ENCODE peak calls at places on chromosomes 12 and 14, in nine cellular contexts. E, I, F, O, Y, S, U, C and J are unnamed samples. For H3K9me3 and H3K4me1, the result is how much of the 10 kb centered on the place peaks cover.

GRCh38 chr12:94590428-94590827 is 59.9 kb downstream of the TMCC3 start:
- DNase-seq in E (no peak), I (no peak), F (no peak), O (no peak), Y (no peak), S (peak), U (no peak), C (no peak), J (no peak)

GRCh38 chr12:31204995-31205582 is 120.9 kb downstream of the SINHCAF start:
- DNase-seq in E (no peak), I (no peak), F (no peak), O (no peak), Y (no peak), S (no peak), U (peak), C (no peak), J (no peak)

GRCh38 chr14:54435500-54435981 is 5.6 kb downstream of the CNIH1 start:
- DNase-seq in E (no peak), I (no peak), F (no peak), O (no peak), Y (no peak), S (no peak), U (peak), C (no peak), J (no peak)

GRCh38 chr14:60655114-60655897 is 6.0 kb upstream of the SIX1 start:
- DNase-seq in E (no peak), I (no peak), F (no peak), O (no peak), Y (no peak), S (no peak), U (no peak), C (no peak), J (no peak)

GRCh38 chr14:53640695-53641094 is 315.9 kb downstream of the BMP4 start:
- DNase-seq in E (no peak), I (no peak), F (no peak), O (no peak), Y (no peak), S (no peak), U (no peak), C (no peak), J (no peak)

GRCh38 chr14:91263329-91263728 is 18.8 kb upstream of the GPR68 start:
- DNase-seq in E (no peak), I (no peak), F (no peak), O (no peak), Y (no peak), S (no peak), U (no peak), C (no peak), J (no peak)

GRCh38 chr12:51975196-51975595 is 23.7 kb downstream of the ACVR1B start:
- DNase-seq in E (no peak), I (no peak), F (no peak), O (no peak), Y (no peak), S (no peak), U (no peak), C (no peak), J (no peak)

GRCh38 chr12:78120866-78121590 is 290.3 kb downstream of the NAV3 start:
- DNase-seq in E (no peak), I (no peak), F (no peak), O (no peak), Y (no peak), S (no peak), U (peak), C (no peak), J (no peak)

GRCh38 chr14:36835145-36835544 is 173.5 kb downstream of the PAX9 start:
- DNase-seq in E (no peak), I (no peak), F (no peak), O (no peak), Y (no peak), S (peak), U (no peak), C (no peak), J (no peak)

GRCh38 chr14:59254146-59254910 is 65.9 kb downstream of the DAAM1 start:
- DNase-seq in E (peak), I (peak), F (peak), O (peak), Y (no peak), S (peak), U (peak), C (peak), J (peak)

GRCh38 chr14:21987937-21988336 is 314.3 kb upstream of the OR4E1 start:
- DNase-seq in E (no peak), I (no peak), F (no peak), O (no peak), Y (no peak), S (peak), U (peak), C (no peak), J (no peak)

GRCh38 chr14:50821471-50822464 is 9.2 kb downstream of the NIN start:
- DNase-seq in E (peak), I (peak), F (peak), O (no peak), Y (peak), S (peak), U (no peak), C (no peak), J (no peak)

GRCh38 chr14:36346052-36346451 is 25.6 kb upstream of the MBIP start:
- DNase-seq in E (no peak), I (no peak), F (no peak), O (no peak), Y (no peak), S (no peak), U (no peak), C (no peak), J (no peak)

GRCh38 chr12:1835178-1836131 is 15.1 kb downstream of the LRTM2 start:
- DNase-seq in E (peak), I (no peak), F (no peak), O (no peak), Y (no peak), S (no peak), U (no peak), C (no peak), J (peak)

GRCh38 chr12:65935906-65936528 is 111.7 kb downstream of the HMGA2 start:
- DNase-seq in E (no peak), I (no peak), F (no peak), O (no peak), Y (no peak), S (peak), U (no peak), C (no peak), J (no peak)

GRCh38 chr12:25518512-25518911 is 34.6 kb downstream of the LMNTD1 start:
- DNase-seq in E (no peak), I (no peak), F (no peak), O (no peak), Y (no peak), S (no peak), U (peak), C (no peak), J (no peak)

GRCh38 chr14:22099942-22100763 is 426.5 kb upstream of the OR4E1 start:
- DNase-seq in E (no peak), I (peak), F (peak), O (peak), Y (no peak), S (peak), U (peak), C (peak), J (peak)

GRCh38 chr12:57893460-57894353 is 47.2 kb upstream of the CTDSP2 start:
- DNase-seq in E (peak), I (peak), F (peak), O (peak), Y (peak), S (peak), U (peak), C (peak), J (peak)

GRCh38 chr12:60935981-60936761 is 1324.0 kb upstream of the USP15 start:
- DNase-seq in E (no peak), I (no peak), F (no peak), O (no peak), Y (no peak), S (no peak), U (no peak), C (no peak), J (no peak)

GRCh38 chr12:69657376-69658137 is 41.5 kb downstream of the BEST3 start:
- DNase-seq in E (no peak), I (no peak), F (no peak), O (no peak), Y (no peak), S (no peak), U (no peak), C (no peak), J (no peak)

GRCh38 chr12:67496616-67497015 is 151.9 kb upstream of the DYRK2 start:
- DNase-seq in E (no peak), I (no peak), F (no peak), O (no peak), Y (no peak), S (no peak), U (no peak), C (no peak), J (no peak)
- H3K4me3 ChIP-seq in E (no peak), I (no peak), F (no peak), O (no peak), Y (no peak), S (no peak), U (no peak), C (no peak), J (no peak)

GRCh38 chr14:105938055-105938863 is 411.9 kb downstream of the TMEM121 start:
- DNase-seq in E (no peak), I (peak), F (peak), O (peak), Y (no peak), S (no peak), U (no peak), C (no peak), J (no peak)
- H3K9me3 ChIP-seq in E (under half), I (under half), F (under half), O (under half), Y (under half), S (under half), U (under half), C (under half), J (under half)

GRCh38 chr12:55927588-55928502 is at the start of gene PYM1:
- DNase-seq in E (peak), I (peak), F (peak), O (peak), Y (peak), S (peak), U (peak), C (peak), J (peak)
- H3K4me1 ChIP-seq in E (half or more), I (under half), F (under half), O (under half), Y (under half), S (under half), U (under half), C (under half), J (under half)

DNA sequence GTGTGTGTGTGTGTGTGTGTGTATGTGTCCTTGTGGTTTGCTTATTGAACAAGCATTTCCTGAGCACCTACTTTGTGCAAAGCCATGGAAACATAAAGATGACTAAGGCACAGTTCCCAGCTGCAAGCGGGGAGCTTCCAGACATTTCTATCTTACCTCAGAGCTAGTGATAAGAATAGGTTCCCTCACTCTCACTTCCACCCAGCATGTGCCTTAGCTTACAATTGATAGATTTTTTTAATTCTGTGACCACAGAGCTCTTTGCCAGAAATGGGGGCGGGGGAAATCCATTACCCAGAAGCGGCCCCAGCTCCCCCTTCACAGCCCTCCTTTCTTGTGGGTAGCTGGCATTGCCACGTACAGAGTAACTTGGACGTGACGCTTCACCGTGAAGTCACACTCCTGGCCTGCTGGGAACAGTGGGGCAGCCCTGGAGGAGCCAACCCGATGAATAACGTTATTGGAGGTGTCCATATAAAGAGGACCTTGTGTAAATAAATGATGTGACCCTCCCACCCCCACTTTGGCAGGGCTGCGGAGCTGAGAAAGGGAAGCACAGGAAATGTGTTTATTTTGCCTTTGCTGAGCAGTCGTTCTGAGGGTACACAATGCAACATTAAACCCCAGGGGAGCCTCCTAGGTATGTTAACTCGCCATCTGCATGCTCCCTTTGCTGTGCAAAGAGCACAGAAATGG is 238.9 kb downstream of the CHST11 start:
- DNase-seq in E (no peak), I (no peak), F (no peak), O (peak), Y (no peak), S (no peak), U (peak), C (no peak), J (peak)
- H3K4me3 ChIP-seq in E (no peak), I (no peak), F (no peak), O (no peak), Y (no peak), S (no peak), U (peak), C (no peak), J (no peak)

DNA sequence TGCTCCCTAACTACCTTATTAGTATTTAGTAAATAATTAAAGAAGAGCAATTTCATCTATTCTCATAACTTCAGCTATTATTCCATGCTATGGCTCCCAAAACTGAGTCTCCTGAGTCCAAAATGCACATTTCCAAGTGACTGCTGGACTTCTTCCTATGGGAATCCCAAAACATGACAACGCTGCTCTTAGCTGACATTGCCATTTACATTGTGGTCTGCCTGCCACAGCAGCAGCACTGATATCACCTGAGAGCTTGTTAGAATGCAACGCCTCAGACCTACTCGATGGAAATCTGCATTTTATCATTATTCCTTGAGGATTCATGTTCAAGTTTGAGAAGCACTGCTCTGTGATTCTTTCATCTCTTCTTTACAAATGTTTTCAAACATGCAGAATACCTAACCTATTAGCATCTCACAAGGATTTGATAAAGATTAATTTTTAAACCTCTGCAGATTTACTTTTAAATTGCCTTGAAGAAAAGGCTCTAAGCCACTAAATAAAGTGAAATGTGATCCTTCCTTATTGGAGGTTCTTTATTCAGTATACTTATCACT is 77.7 kb downstream of the SEC23A start:
- DNase-seq in E (no peak), I (no peak), F (no peak), O (no peak), Y (no peak), S (no peak), U (no peak), C (no peak), J (no peak)
- H3K9me3 ChIP-seq in E (under half), I (under half), F (under half), O (under half), Y (under half), S (under half), U (under half), C (under half), J (under half)

GRCh38 chr12:124742111-124742510 is 121.6 kb downstream of the SCARB1 start:
- DNase-seq in E (no peak), I (no peak), F (no peak), O (no peak), Y (no peak), S (no peak), U (no peak), C (no peak), J (no peak)
- H3K4me1 ChIP-seq in E (under half), I (under half), F (under half), O (under half), Y (under half), S (under half), U (under half), C (under half), J (under half)

DNA sequence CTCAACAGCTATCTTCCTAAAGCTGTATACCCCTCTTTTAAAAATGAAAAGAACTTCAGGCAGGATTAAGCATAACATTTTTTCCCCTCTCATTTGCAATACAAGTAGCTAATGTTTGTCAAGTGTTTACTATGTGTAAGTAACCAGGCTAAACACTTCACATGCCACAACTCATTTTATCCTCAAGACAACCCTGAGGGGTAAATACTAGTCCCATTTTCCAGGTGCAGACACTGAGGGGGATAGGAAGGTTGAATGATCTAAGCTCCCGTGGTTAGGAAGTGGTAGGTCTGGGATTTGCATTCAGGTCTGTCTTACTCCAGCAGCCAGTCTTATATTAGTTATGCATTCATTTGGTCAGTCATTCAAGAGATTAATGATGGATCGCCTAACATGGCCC is 70.7 kb downstream of the ANO6 start:
- DNase-seq in E (no peak), I (no peak), F (no peak), O (no peak), Y (no peak), S (no peak), U (no peak), C (no peak), J (no peak)
- H3K4me3 ChIP-seq in E (no peak), I (no peak), F (no peak), O (no peak), Y (no peak), S (no peak), U (no peak), C (no peak), J (no peak)

GRCh38 chr12:56805282-56805855 is 42.2 kb downstream of the HSD17B6 start:
- DNase-seq in E (no peak), I (no peak), F (no peak), O (no peak), Y (no peak), S (no peak), U (no peak), C (no peak), J (no peak)
- H3K9me3 ChIP-seq in E (under half), I (under half), F (under half), O (under half), Y (under half), S (under half), U (under half), C (under half), J (under half)

DNA sequence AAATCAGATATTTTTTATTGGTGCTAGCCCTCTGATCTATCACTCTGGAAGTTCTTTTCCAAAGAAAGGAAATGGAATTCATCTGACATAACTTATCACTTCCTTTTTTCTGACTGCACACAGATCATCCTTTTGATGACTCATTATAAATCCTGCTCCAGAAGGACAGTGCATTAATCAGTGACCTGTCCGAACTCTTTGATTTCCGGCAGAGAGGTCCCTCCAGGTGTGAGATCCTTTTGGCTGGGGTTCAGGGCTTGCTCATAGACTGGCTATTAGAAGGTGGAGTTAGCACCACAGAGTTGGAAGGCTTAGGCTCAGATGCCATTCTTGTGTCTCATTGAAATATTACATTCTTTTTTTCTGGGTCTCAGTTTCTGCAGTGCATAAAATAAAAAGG is 328.2 kb downstream of the ZFP36L1 start:
- DNase-seq in E (no peak), I (no peak), F (no peak), O (no peak), Y (no peak), S (no peak), U (peak), C (no peak), J (no peak)
- H3K4me1 ChIP-seq in E (half or more), I (under half), F (under half), O (under half), Y (under half), S (under half), U (half or more), C (under half), J (under half)

DNA sequence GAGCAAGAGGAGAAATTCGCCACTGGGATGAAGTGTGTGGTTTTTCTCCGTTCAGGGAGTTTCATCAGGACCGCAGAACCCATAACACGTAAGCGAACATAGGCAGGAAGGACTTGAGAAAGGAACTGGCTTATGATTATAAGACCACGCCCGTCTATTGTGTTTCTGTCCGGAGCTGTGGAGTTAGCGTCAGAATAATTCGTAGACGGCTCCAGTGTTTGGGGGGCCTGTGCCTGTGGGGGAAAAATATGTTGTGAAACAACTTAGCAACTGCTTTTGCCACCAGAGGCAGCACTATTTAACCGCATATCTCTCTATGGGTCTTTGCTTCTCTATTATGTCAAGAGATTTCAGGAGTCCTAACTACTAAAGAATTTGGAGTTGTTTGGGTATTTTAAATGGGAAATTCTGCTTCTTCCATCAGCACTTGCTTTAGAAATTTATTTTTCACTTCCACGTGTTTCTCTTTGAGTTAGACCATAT is 506 bp upstream of the CLEC14A start:
- DNase-seq in E (no peak), I (no peak), F (no peak), O (no peak), Y (no peak), S (no peak), U (no peak), C (peak), J (no peak)
- H3K4me3 ChIP-seq in E (peak), I (no peak), F (no peak), O (peak), Y (peak), S (no peak), U (no peak), C (peak), J (no peak)